ENCODE peak calls at places on chromosome 3, in seven cellular contexts. B, Y, A, W, V, D and O are unnamed samples.

GRCh38 chr3:130242850-130243569 is 102.5 kb upstream of the COL6A5 start:
- DNase-seq in B (peak), Y (no peak), A (peak), W (no peak), V (no peak), D (no peak), O (no peak)

GRCh38 chr3:134600685-134601502 is 49.9 kb downstream of the KY start:
- DNase-seq in B (peak), Y (peak), A (peak), W (peak), V (peak), D (peak), O (peak)

GRCh38 chr3:160951677-160952487 is 153.3 kb downstream of the B3GALNT1 start:
- DNase-seq in B (no peak), Y (no peak), A (no peak), W (no peak), V (no peak), D (no peak), O (no peak)

GRCh38 chr3:87426916-87427315 is 150.5 kb upstream of the POU1F1 start:
- DNase-seq in B (peak), Y (no peak), A (no peak), W (peak), V (no peak), D (no peak), O (no peak)

GRCh38 chr3:133491481-133492059 is 81.9 kb upstream of the CDV3 start:
- DNase-seq in B (no peak), Y (no peak), A (no peak), W (no peak), V (no peak), D (no peak), O (no peak)

GRCh38 chr3:124206225-124206624 is 214.3 kb upstream of the ROPN1 start:
- DNase-seq in B (no peak), Y (no peak), A (no peak), W (no peak), V (no peak), D (no peak), O (no peak)

GRCh38 chr3:13016726-13017255 is 56.4 kb downstream of the IQSEC1 start:
- DNase-seq in B (no peak), Y (no peak), A (no peak), W (no peak), V (no peak), D (no peak), O (no peak)

GRCh38 chr3:72887723-72888545 is at the start of gene GXYLT2:
- DNase-seq in B (peak), Y (peak), A (peak), W (peak), V (peak), D (no peak), O (no peak)

GRCh38 chr3:63724987-63725386 is 72.5 kb downstream of the SNTN start:
- DNase-seq in B (no peak), Y (no peak), A (no peak), W (peak), V (no peak), D (no peak), O (no peak)

GRCh38 chr3:167653155-167653554 is 587 bp downstream of the WDR49 start:
- DNase-seq in B (no peak), Y (no peak), A (peak), W (no peak), V (no peak), D (no peak), O (no peak)

GRCh38 chr3:55128201-55128870 is 200.5 kb upstream of the LRTM1 start:
- DNase-seq in B (no peak), Y (no peak), A (no peak), W (peak), V (no peak), D (no peak), O (no peak)

GRCh38 chr3:173750591-173750990 is 353.0 kb downstream of the NLGN1 start:
- DNase-seq in B (no peak), Y (no peak), A (no peak), W (no peak), V (no peak), D (no peak), O (no peak)

GRCh38 chr3:47283596-47284364 is 1.0 kb downstream of the KLHL18 start:
- DNase-seq in B (no peak), Y (no peak), A (peak), W (peak), V (no peak), D (no peak), O (peak)

GRCh38 chr3:128053614-128054013 is 1.4 kb downstream of the SEC61A1 start:
- DNase-seq in B (peak), Y (no peak), A (no peak), W (no peak), V (no peak), D (no peak), O (no peak)

GRCh38 chr3:102390465-102390864 is 44.4 kb upstream of the ZPLD1 start:
- DNase-seq in B (no peak), Y (no peak), A (no peak), W (no peak), V (no peak), D (no peak), O (no peak)

GRCh38 chr3:72177075-72178050 is 392.4 kb upstream of the PROK2 start:
- DNase-seq in B (peak), Y (peak), A (peak), W (peak), V (peak), D (no peak), O (peak)

GRCh38 chr3:6799264-6799915 is 61.5 kb upstream of the GRM7 start:
- DNase-seq in B (peak), Y (no peak), A (peak), W (peak), V (peak), D (no peak), O (no peak)

GRCh38 chr3:37811625-37812356 is 49.9 kb upstream of the CTDSPL start:
- DNase-seq in B (no peak), Y (no peak), A (no peak), W (no peak), V (peak), D (no peak), O (no peak)

GRCh38 chr3:11545186-11545851 is 98.4 kb downstream of the VGLL4 start:
- DNase-seq in B (no peak), Y (peak), A (no peak), W (no peak), V (peak), D (no peak), O (no peak)

GRCh38 chr3:86801921-86802320 is 189.0 kb downstream of the VGLL3 start:
- DNase-seq in B (no peak), Y (no peak), A (no peak), W (peak), V (no peak), D (no peak), O (no peak)

GRCh38 chr3:186025161-186025560 is 83.7 kb downstream of the ETV5 start:
- DNase-seq in B (peak), Y (no peak), A (no peak), W (peak), V (no peak), D (no peak), O (no peak)

GRCh38 chr3:123652346-123652984 is 67.6 kb upstream of the HACD2 start:
- DNase-seq in B (peak), Y (peak), A (peak), W (peak), V (peak), D (no peak), O (peak)

GRCh38 chr3:113219605-113220300 is 8.4 kb downstream of the BOC start:
- DNase-seq in B (no peak), Y (no peak), A (no peak), W (no peak), V (no peak), D (no peak), O (no peak)

GRCh38 chr3:160754371-160754854 is 1.6 kb upstream of the PPM1L start:
- DNase-seq in B (peak), Y (peak), A (peak), W (peak), V (peak), D (no peak), O (peak)

GRCh38 chr3:150763841-150764483 is 993 bp upstream of the SIAH2 start:
- DNase-seq in B (no peak), Y (peak), A (peak), W (peak), V (peak), D (no peak), O (no peak)

GRCh38 chr3:134253475-134254231 is 3.0 kb upstream of the RYK start:
- DNase-seq in B (no peak), Y (no peak), A (no peak), W (peak), V (no peak), D (no peak), O (no peak)

GRCh38 chr3:52468336-52468735 is 12.9 kb downstream of the NISCH start:
- DNase-seq in B (no peak), Y (no peak), A (no peak), W (peak), V (no peak), D (no peak), O (no peak)

GRCh38 chr3:156010829-156011228 is 109.5 kb upstream of the KCNAB1 start:
- DNase-seq in B (no peak), Y (no peak), A (no peak), W (no peak), V (no peak), D (no peak), O (no peak)

GRCh38 chr3:171781711-171782127 is 28.6 kb downstream of the PLD1 start:
- DNase-seq in B (peak), Y (no peak), A (no peak), W (peak), V (no peak), D (no peak), O (no peak)

GRCh38 chr3:126983653-126984390 is 907 bp downstream of the PLXNA1 start:
- DNase-seq in B (no peak), Y (peak), A (no peak), W (no peak), V (no peak), D (no peak), O (no peak)

GRCh38 chr3:124217542-124217941 is 225.6 kb upstream of the ROPN1 start:
- DNase-seq in B (peak), Y (peak), A (peak), W (peak), V (peak), D (no peak), O (no peak)

GRCh38 chr3:153574445-153574844 is 412.4 kb downstream of the RAP2B start:
- DNase-seq in B (no peak), Y (no peak), A (no peak), W (peak), V (no peak), D (no peak), O (no peak)

GRCh38 chr3:142209655-142210054 is 15.7 kb downstream of the GK5 start:
- DNase-seq in B (peak), Y (peak), A (no peak), W (peak), V (peak), D (no peak), O (no peak)

GRCh38 chr3:142213298-142213697 is 12.1 kb downstream of the GK5 start:
- DNase-seq in B (no peak), Y (no peak), A (no peak), W (peak), V (peak), D (no peak), O (no peak)

GRCh38 chr3:142210144-142210543 is 15.2 kb downstream of the GK5 start:
- DNase-seq in B (peak), Y (no peak), A (no peak), W (no peak), V (no peak), D (no peak), O (no peak)

GRCh38 chr3:142210608-142211007 is 14.8 kb downstream of the GK5 start:
- DNase-seq in B (no peak), Y (no peak), A (peak), W (no peak), V (no peak), D (no peak), O (no peak)

DNA sequence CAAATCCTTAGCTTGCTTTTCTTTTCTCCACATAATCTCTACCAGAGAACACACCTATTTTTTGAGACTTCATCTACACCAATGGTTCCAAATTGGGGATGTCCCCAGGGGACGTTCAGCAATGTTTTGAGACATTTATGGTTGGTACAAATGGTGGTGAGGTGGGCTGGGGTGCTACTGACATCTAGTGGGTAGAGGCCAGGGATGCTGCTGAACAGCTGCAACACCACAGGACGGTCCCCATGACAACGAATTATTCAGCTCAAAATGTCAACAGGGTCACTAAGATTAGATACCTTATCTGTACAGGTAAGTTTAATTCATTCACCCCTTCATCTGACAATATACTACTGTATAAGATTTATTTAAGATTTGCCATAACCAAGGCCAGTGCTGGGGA is 14.4 kb downstream of the GK5 start:
- DNase-seq in B (peak), Y (no peak), A (peak), W (no peak), V (no peak), D (no peak), O (no peak)
- TF ChIP-seq CTCF in B (peak), Y (no peak), A (peak), W (peak), V (no peak), D (no peak), O (no peak)

DNA sequence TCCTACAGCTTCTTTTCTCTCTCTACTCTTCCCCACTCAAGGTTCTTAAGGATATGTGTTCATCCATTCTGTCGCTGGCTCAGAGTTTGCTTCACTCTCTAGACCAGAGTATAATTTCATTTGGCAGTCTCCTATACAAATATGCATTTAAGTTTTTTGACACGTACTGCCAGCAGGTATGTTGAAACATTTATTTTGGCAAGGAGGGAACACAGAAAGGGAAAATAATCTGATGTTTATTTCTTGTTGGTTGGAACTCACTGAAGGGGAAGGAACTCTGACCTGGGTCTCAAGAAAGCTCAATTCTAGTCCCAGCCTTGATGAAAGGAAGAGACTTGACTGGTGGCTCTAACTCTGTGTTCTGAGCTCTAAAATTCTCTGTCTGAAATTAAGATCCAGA is 21.6 kb downstream of the FANCD2 start:
- DNase-seq in B (no peak), Y (no peak), A (no peak), W (peak), V (no peak), D (no peak), O (no peak)
- TF ChIP-seq CTCF in B (no peak), Y (no peak), A (no peak), W (no peak), V (no peak), D (no peak), O (no peak)

GRCh38 chr3:43583481-43583880 is 38.3 kb downstream of the ANO10 start:
- DNase-seq in B (no peak), Y (no peak), A (peak), W (no peak), V (no peak), D (no peak), O (no peak)
- TF ChIP-seq CTCF in B (no peak), Y (no peak), A (peak), W (peak), V (no peak), D (no peak), O (no peak)

GRCh38 chr3:146334151-146334550 is 83.2 kb upstream of the PLSCR4 start:
- DNase-seq in B (peak), Y (peak), A (no peak), W (peak), V (no peak), D (no peak), O (no peak)
- TF ChIP-seq CTCF in B (no peak), Y (peak), A (no peak), W (peak), V (peak), D (no peak), O (no peak)